ENCODE peak calls at places on chromosomes 2 and 18, in five cellular contexts. W is omental fat pad, C is type B pancreatic cell, X is pons, T is tibial artery. P is an unnamed sample.

GRCh38 chr2:98577313-98577712 is 31.0 kb downstream of the COA5 start:
- DNase-seq in W (no peak), C (no peak), X (no peak), T (no peak), P (peak)

GRCh38 chr18:31419457-31419932 is 28.0 kb upstream of the DSG3 start:
- DNase-seq in W (no peak), C (no peak), X (no peak), T (no peak), P (no peak)

GRCh38 chr2:174477772-174478171 is 9.1 kb downstream of the GPR155 start:
- DNase-seq in W (no peak), C (no peak), X (no peak), T (no peak), P (no peak)

GRCh38 chr2:200614249-200614648 is 28.4 kb downstream of the AOX1 start:
- DNase-seq in W (no peak), C (no peak), X (no peak), T (no peak), P (no peak)

GRCh38 chr2:200618590-200619021 is 32.8 kb downstream of the AOX1 start:
- DNase-seq in W (no peak), C (no peak), X (peak), T (no peak), P (no peak)

GRCh38 chr2:1727796-1728474 is 16.4 kb downstream of the PXDN start:
- DNase-seq in W (peak), C (no peak), X (no peak), T (no peak), P (peak)

GRCh38 chr2:64652231-64653173 is 1.2 kb downstream of the SERTAD2 start:
- DNase-seq in W (no peak), C (no peak), X (peak), T (peak), P (no peak)

GRCh38 chr2:237922641-237923361 is 44.0 kb upstream of the UBE2F start:
- DNase-seq in W (no peak), C (no peak), X (no peak), T (no peak), P (no peak)

GRCh38 chr2:46098606-46099005 is 198.6 kb upstream of the EPAS1 start:
- DNase-seq in W (no peak), C (no peak), X (no peak), T (no peak), P (no peak)

GRCh38 chr18:42053188-42053781 is 98.3 kb downstream of the PIK3C3 start:
- DNase-seq in W (no peak), C (no peak), X (peak), T (peak), P (no peak)

GRCh38 chr18:28109781-28110460 is 67.0 kb downstream of the CDH2 start:
- DNase-seq in W (no peak), C (no peak), X (no peak), T (no peak), P (no peak)

GRCh38 chr2:174778479-174778962 is 14.2 kb upstream of the CHRNA1 start:
- DNase-seq in W (no peak), C (no peak), X (peak), T (peak), P (no peak)

GRCh38 chr18:74623047-74623816 is 25.6 kb downstream of the ZNF407 start:
- DNase-seq in W (no peak), C (no peak), X (no peak), T (no peak), P (no peak)

GRCh38 chr18:42734520-42734919 is 381.0 kb downstream of the RIT2 start:
- DNase-seq in W (no peak), C (no peak), X (no peak), T (no peak), P (no peak)

GRCh38 chr18:8757598-8757997 is 52.2 kb downstream of the MTCL1 start:
- DNase-seq in W (no peak), C (no peak), X (no peak), T (no peak), P (peak)

GRCh38 chr2:197079832-197080555 is 153.5 kb upstream of the PGAP1 start:
- DNase-seq in W (no peak), C (no peak), X (peak), T (no peak), P (no peak)

P was measured in coronary artery.